ENCODE peak calls at places on chromosome 1, in seven cellular contexts. One of them, this sample, is unnamed. For H3K27me3 and H3K4me1, the result is how much of the 10 kb centered on the place peaks cover.

GRCh38 chr1:68594851-68595250 is 98.0 kb upstream of the DEPDC1 start:
- DNase-seq in effector memory CD4-positive, alpha-beta T cell: no peak
- DNase-seq in right lobe of liver: no peak
- DNase-seq in ovary: no peak
- DNase-seq in CD8-positive, alpha-beta memory T cell: no peak
- DNase-seq in left lung: no peak
- DNase-seq in CD4-positive, alpha-beta memory T cell: no peak
- DNase-seq in this sample: no peak

GRCh38 chr1:147384805-147385204 is 142.3 kb downstream of the CHD1L start:
- DNase-seq in effector memory CD4-positive, alpha-beta T cell: no peak
- DNase-seq in right lobe of liver: no peak
- DNase-seq in ovary: no peak
- DNase-seq in CD8-positive, alpha-beta memory T cell: no peak
- DNase-seq in left lung: no peak
- DNase-seq in CD4-positive, alpha-beta memory T cell: no peak
- DNase-seq in this sample: no peak

GRCh38 chr1:85911742-85912141 is 203.5 kb upstream of the ZNHIT6 start:
- DNase-seq in effector memory CD4-positive, alpha-beta T cell: no peak
- DNase-seq in right lobe of liver: no peak
- DNase-seq in ovary: no peak
- DNase-seq in CD8-positive, alpha-beta memory T cell: no peak
- DNase-seq in left lung: no peak
- DNase-seq in CD4-positive, alpha-beta memory T cell: no peak
- DNase-seq in this sample: no peak

GRCh38 chr1:30539856-30540243 is 183.5 kb downstream of the MATN1 start:
- DNase-seq in effector memory CD4-positive, alpha-beta T cell: no peak
- DNase-seq in right lobe of liver: no peak
- DNase-seq in ovary: no peak
- DNase-seq in CD8-positive, alpha-beta memory T cell: no peak
- DNase-seq in left lung: no peak
- DNase-seq in CD4-positive, alpha-beta memory T cell: no peak
- DNase-seq in this sample: no peak

GRCh38 chr1:85307987-85308836 is 31.8 kb upstream of the BCL10 start:
- DNase-seq in effector memory CD4-positive, alpha-beta T cell: peak
- DNase-seq in right lobe of liver: peak
- DNase-seq in ovary: peak
- DNase-seq in CD8-positive, alpha-beta memory T cell: peak
- DNase-seq in left lung: peak
- DNase-seq in CD4-positive, alpha-beta memory T cell: no peak
- DNase-seq in this sample: peak

GRCh38 chr1:20375563-20375962 is 84.9 kb downstream of the VWA5B1 start:
- DNase-seq in effector memory CD4-positive, alpha-beta T cell: no peak
- DNase-seq in right lobe of liver: no peak
- DNase-seq in ovary: no peak
- DNase-seq in CD8-positive, alpha-beta memory T cell: no peak
- DNase-seq in left lung: no peak
- DNase-seq in CD4-positive, alpha-beta memory T cell: no peak
- DNase-seq in this sample: no peak

GRCh38 chr1:192474080-192474683 is 101.4 kb upstream of the RGS1 start:
- DNase-seq in effector memory CD4-positive, alpha-beta T cell: no peak
- DNase-seq in right lobe of liver: no peak
- DNase-seq in ovary: no peak
- DNase-seq in CD8-positive, alpha-beta memory T cell: no peak
- DNase-seq in left lung: no peak
- DNase-seq in CD4-positive, alpha-beta memory T cell: no peak
- DNase-seq in this sample: peak

GRCh38 chr1:234955107-234955731 is 173.4 kb downstream of the TOMM20 start:
- DNase-seq in effector memory CD4-positive, alpha-beta T cell: no peak
- DNase-seq in right lobe of liver: peak
- DNase-seq in ovary: peak
- DNase-seq in CD8-positive, alpha-beta memory T cell: no peak
- DNase-seq in left lung: peak
- DNase-seq in CD4-positive, alpha-beta memory T cell: no peak
- DNase-seq in this sample: no peak

GRCh38 chr1:217135987-217136894 is 413.0 kb upstream of the ESRRG start:
- DNase-seq in effector memory CD4-positive, alpha-beta T cell: no peak
- DNase-seq in right lobe of liver: no peak
- DNase-seq in ovary: no peak
- DNase-seq in CD8-positive, alpha-beta memory T cell: no peak
- DNase-seq in left lung: peak
- DNase-seq in CD4-positive, alpha-beta memory T cell: no peak
- DNase-seq in this sample: no peak

GRCh38 chr1:97243973-97244560 is 522.5 kb downstream of the PTBP2 start:
- DNase-seq in effector memory CD4-positive, alpha-beta T cell: no peak
- DNase-seq in right lobe of liver: no peak
- DNase-seq in ovary: no peak
- DNase-seq in CD8-positive, alpha-beta memory T cell: no peak
- DNase-seq in left lung: no peak
- DNase-seq in CD4-positive, alpha-beta memory T cell: no peak
- DNase-seq in this sample: peak

GRCh38 chr1:43293896-43294760 is 6.7 kb upstream of the TIE1 start:
- DNase-seq in effector memory CD4-positive, alpha-beta T cell: no peak
- DNase-seq in right lobe of liver: no peak
- DNase-seq in ovary: no peak
- DNase-seq in CD8-positive, alpha-beta memory T cell: no peak
- DNase-seq in left lung: peak
- DNase-seq in CD4-positive, alpha-beta memory T cell: no peak
- DNase-seq in this sample: peak

GRCh38 chr1:40411843-40412242 is 38.3 kb downstream of the SMAP2 start:
- DNase-seq in effector memory CD4-positive, alpha-beta T cell: no peak
- DNase-seq in right lobe of liver: no peak
- DNase-seq in ovary: no peak
- DNase-seq in CD8-positive, alpha-beta memory T cell: no peak
- DNase-seq in left lung: no peak
- DNase-seq in CD4-positive, alpha-beta memory T cell: no peak
- DNase-seq in this sample: no peak

GRCh38 chr1:16091296-16091695 is 17.8 kb upstream of the FAM131C start:
- DNase-seq in effector memory CD4-positive, alpha-beta T cell: no peak
- DNase-seq in right lobe of liver: no peak
- DNase-seq in ovary: no peak
- DNase-seq in CD8-positive, alpha-beta memory T cell: no peak
- DNase-seq in left lung: peak
- DNase-seq in CD4-positive, alpha-beta memory T cell: no peak
- DNase-seq in this sample: no peak

GRCh38 chr1:81877940-81878339 is 77.2 kb downstream of the ADGRL2 start:
- DNase-seq in effector memory CD4-positive, alpha-beta T cell: no peak
- DNase-seq in right lobe of liver: no peak
- DNase-seq in ovary: no peak
- DNase-seq in CD8-positive, alpha-beta memory T cell: no peak
- DNase-seq in left lung: no peak
- DNase-seq in CD4-positive, alpha-beta memory T cell: no peak
- DNase-seq in this sample: peak

GRCh38 chr1:157955860-157956259 is 37.6 kb upstream of the KIRREL1 start:
- DNase-seq in effector memory CD4-positive, alpha-beta T cell: no peak
- DNase-seq in right lobe of liver: no peak
- DNase-seq in ovary: no peak
- DNase-seq in CD8-positive, alpha-beta memory T cell: no peak
- DNase-seq in left lung: no peak
- DNase-seq in CD4-positive, alpha-beta memory T cell: no peak
- DNase-seq in this sample: no peak

GRCh38 chr1:29413661-29414060 is 177.3 kb downstream of the PTPRU start:
- DNase-seq in effector memory CD4-positive, alpha-beta T cell: no peak
- DNase-seq in right lobe of liver: no peak
- DNase-seq in ovary: no peak
- DNase-seq in CD8-positive, alpha-beta memory T cell: no peak
- DNase-seq in left lung: no peak
- DNase-seq in CD4-positive, alpha-beta memory T cell: no peak
- DNase-seq in this sample: no peak

GRCh38 chr1:153801786-153802697 is 26.8 kb downstream of the SLC27A3 start:
- DNase-seq in effector memory CD4-positive, alpha-beta T cell: no peak
- DNase-seq in right lobe of liver: peak
- DNase-seq in ovary: peak
- DNase-seq in CD8-positive, alpha-beta memory T cell: no peak
- DNase-seq in left lung: no peak
- DNase-seq in CD4-positive, alpha-beta memory T cell: no peak
- DNase-seq in this sample: no peak

GRCh38 chr1:214665606-214666110 is 62.7 kb downstream of the CENPF start:
- DNase-seq in effector memory CD4-positive, alpha-beta T cell: no peak
- DNase-seq in right lobe of liver: no peak
- DNase-seq in ovary: no peak
- DNase-seq in CD8-positive, alpha-beta memory T cell: no peak
- DNase-seq in left lung: no peak
- DNase-seq in CD4-positive, alpha-beta memory T cell: no peak
- DNase-seq in this sample: no peak

GRCh38 chr1:8061673-8062386 is 35.7 kb upstream of the ERRFI1 start:
- DNase-seq in effector memory CD4-positive, alpha-beta T cell: no peak
- DNase-seq in right lobe of liver: no peak
- DNase-seq in ovary: no peak
- DNase-seq in CD8-positive, alpha-beta memory T cell: no peak
- DNase-seq in left lung: no peak
- DNase-seq in CD4-positive, alpha-beta memory T cell: no peak
- DNase-seq in this sample: peak

DNA sequence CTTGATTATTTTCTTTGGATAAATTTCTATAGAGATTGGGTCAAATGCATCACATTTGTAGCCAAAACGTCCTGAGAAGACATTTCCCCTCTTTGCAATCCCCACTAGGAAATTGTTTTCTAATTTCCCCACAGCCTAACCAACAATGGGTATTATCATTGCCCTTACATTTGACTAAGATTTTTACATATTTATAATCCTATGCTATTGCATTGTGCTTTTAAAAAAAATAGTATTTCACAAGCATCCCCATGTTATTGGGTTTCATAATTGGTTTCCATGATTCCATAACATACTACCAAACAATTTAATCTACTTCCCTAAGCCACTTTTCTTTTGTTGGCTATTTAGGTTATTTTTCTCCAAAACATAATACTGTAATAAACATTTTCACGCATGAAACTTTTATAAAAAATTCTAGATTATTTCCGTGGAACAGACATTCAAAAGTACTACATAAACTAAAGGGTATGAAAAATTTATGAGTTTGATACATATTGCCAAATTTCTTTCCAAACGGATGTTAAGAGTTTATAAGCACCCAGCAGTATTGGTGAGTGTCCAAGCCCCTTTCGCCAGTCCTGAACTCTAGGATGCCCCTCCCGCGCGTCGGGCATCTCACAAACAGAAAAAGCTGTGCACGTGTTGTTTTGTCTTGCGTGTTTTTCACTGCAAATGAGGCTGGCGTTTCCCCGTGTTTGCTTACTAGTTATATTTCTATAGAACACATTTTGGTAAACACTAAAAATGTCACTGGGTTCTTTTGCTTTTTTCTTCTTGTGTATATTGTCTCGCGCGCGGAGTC is 2.0 kb upstream of the LHX4 start:
- DNase-seq in effector memory CD4-positive, alpha-beta T cell: no peak
- DNase-seq in right lobe of liver: no peak
- DNase-seq in ovary: no peak
- DNase-seq in CD8-positive, alpha-beta memory T cell: no peak
- DNase-seq in left lung: no peak
- DNase-seq in CD4-positive, alpha-beta memory T cell: no peak
- DNase-seq in this sample: peak
- H3K27me3 ChIP-seq in effector memory CD4-positive, alpha-beta T cell: under half
- H3K27me3 ChIP-seq in right lobe of liver: under half
- H3K27me3 ChIP-seq in ovary: under half
- H3K27me3 ChIP-seq in CD8-positive, alpha-beta memory T cell: half or more
- H3K27me3 ChIP-seq in left lung: half or more
- H3K27me3 ChIP-seq in CD4-positive, alpha-beta memory T cell: half or more
- H3K27me3 ChIP-seq in this sample: half or more

GRCh38 chr1:205626216-205626615 is 5.6 kb downstream of the ELK4 start:
- DNase-seq in effector memory CD4-positive, alpha-beta T cell: no peak
- DNase-seq in right lobe of liver: no peak
- DNase-seq in ovary: no peak
- DNase-seq in CD8-positive, alpha-beta memory T cell: no peak
- DNase-seq in left lung: no peak
- DNase-seq in CD4-positive, alpha-beta memory T cell: no peak
- DNase-seq in this sample: no peak
- H3K4me1 ChIP-seq in effector memory CD4-positive, alpha-beta T cell: under half
- H3K4me1 ChIP-seq in right lobe of liver: under half
- H3K4me1 ChIP-seq in ovary: under half
- H3K4me1 ChIP-seq in CD8-positive, alpha-beta memory T cell: half or more
- H3K4me1 ChIP-seq in left lung: half or more
- H3K4me1 ChIP-seq in CD4-positive, alpha-beta memory T cell: half or more
- H3K4me1 ChIP-seq in this sample: under half

DNA sequence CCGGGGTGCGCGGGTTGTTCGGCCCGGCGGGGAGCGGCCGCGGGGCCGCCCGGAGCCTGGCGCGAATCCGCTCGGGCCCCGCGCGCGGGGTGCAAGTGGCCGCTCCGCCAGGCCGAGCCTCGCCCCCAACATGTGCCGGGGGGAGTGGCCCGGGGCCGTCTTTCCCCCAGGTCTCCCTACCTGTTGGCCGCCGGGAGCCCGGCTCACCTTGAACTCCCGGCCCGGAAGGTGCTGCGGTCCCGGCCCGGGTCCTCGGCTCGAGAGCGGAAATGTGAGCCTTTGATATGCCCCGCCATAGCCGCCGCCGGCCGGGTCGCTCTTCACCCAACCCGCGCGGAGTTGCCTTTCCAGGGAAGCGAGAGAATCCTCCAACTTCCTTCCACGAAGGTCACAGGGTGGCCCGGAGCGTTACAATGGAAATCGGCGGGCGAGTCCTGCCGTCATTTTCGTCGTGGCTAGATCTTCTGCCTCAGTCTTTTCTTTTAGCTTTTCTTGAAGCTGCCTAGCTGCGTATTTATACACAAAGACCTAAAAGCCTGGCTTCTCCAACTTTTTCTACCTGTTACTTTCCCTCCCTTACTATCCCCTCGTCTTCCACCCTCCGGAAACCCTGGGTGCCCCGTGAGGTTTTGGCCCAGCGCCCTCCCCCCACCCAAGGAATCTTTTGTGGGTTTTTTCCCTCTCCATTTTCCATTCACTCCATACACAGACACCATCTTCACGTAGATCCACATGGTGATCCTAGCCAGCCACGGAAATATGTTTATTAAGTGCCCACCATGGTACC is 856 bp downstream of the PTGFRN start:
- DNase-seq in effector memory CD4-positive, alpha-beta T cell: peak
- DNase-seq in right lobe of liver: peak
- DNase-seq in ovary: peak
- DNase-seq in CD8-positive, alpha-beta memory T cell: peak
- DNase-seq in left lung: peak
- DNase-seq in CD4-positive, alpha-beta memory T cell: peak
- DNase-seq in this sample: peak
- H3K27me3 ChIP-seq in effector memory CD4-positive, alpha-beta T cell: under half
- H3K27me3 ChIP-seq in right lobe of liver: under half
- H3K27me3 ChIP-seq in ovary: under half
- H3K27me3 ChIP-seq in CD8-positive, alpha-beta memory T cell: under half
- H3K27me3 ChIP-seq in left lung: under half
- H3K27me3 ChIP-seq in CD4-positive, alpha-beta memory T cell: under half
- H3K27me3 ChIP-seq in this sample: under half

GRCh38 chr1:230085178-230085515 is 18.1 kb downstream of the GALNT2 start:
- DNase-seq in effector memory CD4-positive, alpha-beta T cell: no peak
- DNase-seq in right lobe of liver: no peak
- DNase-seq in ovary: no peak
- DNase-seq in CD8-positive, alpha-beta memory T cell: no peak
- DNase-seq in left lung: no peak
- DNase-seq in CD4-positive, alpha-beta memory T cell: no peak
- DNase-seq in this sample: no peak

GRCh38 chr1:230087722-230088115 is 20.7 kb downstream of the GALNT2 start:
- DNase-seq in effector memory CD4-positive, alpha-beta T cell: no peak
- DNase-seq in right lobe of liver: no peak
- DNase-seq in ovary: no peak
- DNase-seq in CD8-positive, alpha-beta memory T cell: no peak
- DNase-seq in left lung: no peak
- DNase-seq in CD4-positive, alpha-beta memory T cell: no peak
- DNase-seq in this sample: no peak

GRCh38 chr1:230084408-230085177 is 17.6 kb downstream of the GALNT2 start:
- DNase-seq in effector memory CD4-positive, alpha-beta T cell: no peak
- DNase-seq in right lobe of liver: no peak
- DNase-seq in ovary: peak
- DNase-seq in CD8-positive, alpha-beta memory T cell: no peak
- DNase-seq in left lung: no peak
- DNase-seq in CD4-positive, alpha-beta memory T cell: no peak
- DNase-seq in this sample: peak

GRCh38 chr1:230087034-230087721 is 20.1 kb downstream of the GALNT2 start:
- DNase-seq in effector memory CD4-positive, alpha-beta T cell: no peak
- DNase-seq in right lobe of liver: no peak
- DNase-seq in ovary: no peak
- DNase-seq in CD8-positive, alpha-beta memory T cell: no peak
- DNase-seq in left lung: no peak
- DNase-seq in CD4-positive, alpha-beta memory T cell: no peak
- DNase-seq in this sample: no peak

GRCh38 chr1:230086152-230086551 is 19.1 kb downstream of the GALNT2 start:
- DNase-seq in effector memory CD4-positive, alpha-beta T cell: no peak
- DNase-seq in right lobe of liver: no peak
- DNase-seq in ovary: no peak
- DNase-seq in CD8-positive, alpha-beta memory T cell: no peak
- DNase-seq in left lung: no peak
- DNase-seq in CD4-positive, alpha-beta memory T cell: no peak
- DNase-seq in this sample: no peak
- H3K4me1 ChIP-seq in effector memory CD4-positive, alpha-beta T cell: under half
- H3K4me1 ChIP-seq in right lobe of liver: under half
- H3K4me1 ChIP-seq in ovary: under half
- H3K4me1 ChIP-seq in CD8-positive, alpha-beta memory T cell: under half
- H3K4me1 ChIP-seq in left lung: half or more
- H3K4me1 ChIP-seq in CD4-positive, alpha-beta memory T cell: under half
- H3K4me1 ChIP-seq in this sample: half or more